ENCODE peak calls at places on chromosome 3, in four cellular contexts. W, L, N and U are unnamed samples.
A peak's percentile ranks its signal among the peaks of the same experiment; 100 is the strongest.

GRCh38 chr3:71416868-71417267 is 166.7 kb downstream of the FOXP1 start:
- DNase-seq in W (no peak), L (no peak), N (no peak), U (no peak)

GRCh38 chr3:42790714-42791229 is 13.5 kb downstream of the HIGD1A start:
- DNase-seq in W (no peak), L (peak; percentile 21), N (no peak), U (no peak)

GRCh38 chr3:122305818-122306621 is 19.0 kb upstream of the CSTA start:
- DNase-seq in W (no peak), L (peak; percentile 5), N (peak; percentile 72), U (no peak)

GRCh38 chr3:14169871-14170270 is 8.5 kb downstream of the XPC start:
- DNase-seq in W (no peak), L (no peak), N (no peak), U (no peak)

GRCh38 chr3:13712682-13713180 is 163.8 kb downstream of the FBLN2 start:
- DNase-seq in W (no peak), L (no peak), N (no peak), U (no peak)

GRCh38 chr3:144369151-144369879 is 397.7 kb downstream of the DIPK2A start:
- DNase-seq in W (no peak), L (peak; percentile 50), N (no peak), U (no peak)

GRCh38 chr3:45167011-45167911 is 21.1 kb upstream of the CDCP1 start:
- DNase-seq in W (peak; percentile 64), L (peak; percentile 66), N (peak; percentile 99), U (no peak)

GRCh38 chr3:24432989-24433388 is 61.7 kb downstream of the THRB start:
- DNase-seq in W (no peak), L (no peak), N (no peak), U (no peak)

GRCh38 chr3:149512073-149512782 is 37.7 kb downstream of the TM4SF4 start:
- DNase-seq in W (no peak), L (peak; percentile 66), N (peak; percentile 70), U (peak; percentile 67)

GRCh38 chr3:58296269-58296668 is 9.8 kb upstream of the RPP14 start:
- DNase-seq in W (no peak), L (no peak), N (peak; percentile 9), U (no peak)

GRCh38 chr3:53101956-53102355 is 28.3 kb downstream of the RFT1 start:
- DNase-seq in W (no peak), L (no peak), N (no peak), U (no peak)

GRCh38 chr3:117102441-117102840 is 392.9 kb downstream of the TUSC7 start:
- DNase-seq in W (no peak), L (no peak), N (no peak), U (no peak)

GRCh38 chr3:8759038-8759755 is 10.2 kb downstream of the OXTR start:
- DNase-seq in W (no peak), L (no peak), N (no peak), U (no peak)